ENCODE peak calls at places on chromosomes 6 and 20, in nine cellular contexts. One of them, this sample, is unnamed.

GRCh38 chr6:2674857-2675256 is 75.9 kb downstream of the MYLK4 start:
- DNase-seq in tibial artery: no peak
- DNase-seq in left ventricle myocardium inferior: no peak
- DNase-seq in naive thymus-derived CD4-positive, alpha-beta T cell: no peak
- DNase-seq in lower lobe of right lung: no peak
- DNase-seq in CD8-positive, alpha-beta T cell: no peak
- DNase-seq in tibial nerve: no peak
- DNase-seq in AG04449: no peak
- DNase-seq in left lung: no peak
- DNase-seq in this sample: no peak

GRCh38 chr6:39296745-39297640 is 17.2 kb downstream of the KCNK17 start:
- DNase-seq in CD8-positive, alpha-beta T cell: no peak
- DNase-seq in AG04449: no peak
- DNase-seq in tibial artery: peak
- DNase-seq in left lung: no peak
- DNase-seq in naive thymus-derived CD4-positive, alpha-beta T cell: no peak
- DNase-seq in tibial nerve: peak
- DNase-seq in left ventricle myocardium inferior: peak
- DNase-seq in lower lobe of right lung: no peak
- DNase-seq in this sample: no peak

GRCh38 chr6:105993769-105994521 is 92.2 kb upstream of the PRDM1 start:
- DNase-seq in left lung: peak
- DNase-seq in CD8-positive, alpha-beta T cell: no peak
- DNase-seq in naive thymus-derived CD4-positive, alpha-beta T cell: peak
- DNase-seq in AG04449: no peak
- DNase-seq in tibial nerve: no peak
- DNase-seq in tibial artery: peak
- DNase-seq in left ventricle myocardium inferior: peak
- DNase-seq in lower lobe of right lung: peak
- DNase-seq in this sample: no peak

GRCh38 chr20:5973971-5974370 is 23.5 kb downstream of the MCM8 start:
- DNase-seq in naive thymus-derived CD4-positive, alpha-beta T cell: no peak
- DNase-seq in tibial nerve: no peak
- DNase-seq in lower lobe of right lung: no peak
- DNase-seq in left ventricle myocardium inferior: no peak
- DNase-seq in CD8-positive, alpha-beta T cell: no peak
- DNase-seq in tibial artery: no peak
- DNase-seq in left lung: no peak
- DNase-seq in AG04449: no peak
- DNase-seq in this sample: no peak

GRCh38 chr6:85594197-85594930 is 706 bp upstream of the SNX14 start:
- DNase-seq in left ventricle myocardium inferior: no peak
- DNase-seq in naive thymus-derived CD4-positive, alpha-beta T cell: no peak
- DNase-seq in AG04449: no peak
- DNase-seq in left lung: no peak
- DNase-seq in CD8-positive, alpha-beta T cell: no peak
- DNase-seq in tibial artery: peak
- DNase-seq in tibial nerve: no peak
- DNase-seq in lower lobe of right lung: no peak
- DNase-seq in this sample: no peak

GRCh38 chr6:133187114-133187513 is 54.0 kb upstream of the EYA4 start:
- DNase-seq in tibial nerve: no peak
- DNase-seq in CD8-positive, alpha-beta T cell: no peak
- DNase-seq in left ventricle myocardium inferior: no peak
- DNase-seq in left lung: no peak
- DNase-seq in lower lobe of right lung: no peak
- DNase-seq in tibial artery: no peak
- DNase-seq in AG04449: no peak
- DNase-seq in naive thymus-derived CD4-positive, alpha-beta T cell: no peak
- DNase-seq in this sample: no peak

GRCh38 chr20:49854190-49854875 is 41.7 kb downstream of the SLC9A8 start:
- DNase-seq in AG04449: no peak
- DNase-seq in left ventricle myocardium inferior: no peak
- DNase-seq in tibial artery: no peak
- DNase-seq in left lung: no peak
- DNase-seq in lower lobe of right lung: no peak
- DNase-seq in tibial nerve: no peak
- DNase-seq in CD8-positive, alpha-beta T cell: no peak
- DNase-seq in naive thymus-derived CD4-positive, alpha-beta T cell: no peak
- DNase-seq in this sample: no peak

GRCh38 chr20:50110141-50111047 is 2.6 kb downstream of the UBE2V1 start:
- DNase-seq in tibial nerve: no peak
- DNase-seq in AG04449: no peak
- DNase-seq in CD8-positive, alpha-beta T cell: peak
- DNase-seq in left lung: no peak
- DNase-seq in lower lobe of right lung: no peak
- DNase-seq in naive thymus-derived CD4-positive, alpha-beta T cell: no peak
- DNase-seq in left ventricle myocardium inferior: no peak
- DNase-seq in tibial artery: no peak
- DNase-seq in this sample: no peak

GRCh38 chr20:33861458-33861857 is 50.3 kb downstream of the CHMP4B start:
- DNase-seq in left ventricle myocardium inferior: no peak
- DNase-seq in naive thymus-derived CD4-positive, alpha-beta T cell: no peak
- DNase-seq in left lung: no peak
- DNase-seq in tibial artery: no peak
- DNase-seq in AG04449: no peak
- DNase-seq in lower lobe of right lung: no peak
- DNase-seq in CD8-positive, alpha-beta T cell: no peak
- DNase-seq in tibial nerve: no peak
- DNase-seq in this sample: no peak

GRCh38 chr6:87945966-87946365 is 101.7 kb upstream of the SPACA1 start:
- DNase-seq in left lung: no peak
- DNase-seq in tibial artery: peak
- DNase-seq in left ventricle myocardium inferior: no peak
- DNase-seq in CD8-positive, alpha-beta T cell: no peak
- DNase-seq in lower lobe of right lung: no peak
- DNase-seq in tibial nerve: no peak
- DNase-seq in AG04449: no peak
- DNase-seq in naive thymus-derived CD4-positive, alpha-beta T cell: no peak
- DNase-seq in this sample: no peak

GRCh38 chr20:37385176-37385575 is 39.2 kb downstream of the SRC start:
- DNase-seq in tibial nerve: no peak
- DNase-seq in naive thymus-derived CD4-positive, alpha-beta T cell: no peak
- DNase-seq in tibial artery: no peak
- DNase-seq in CD8-positive, alpha-beta T cell: no peak
- DNase-seq in lower lobe of right lung: no peak
- DNase-seq in left ventricle myocardium inferior: no peak
- DNase-seq in left lung: peak
- DNase-seq in AG04449: no peak
- DNase-seq in this sample: no peak

GRCh38 chr6:38708483-38708882 is 5.5 kb upstream of the GLO1 start:
- DNase-seq in tibial artery: no peak
- DNase-seq in CD8-positive, alpha-beta T cell: no peak
- DNase-seq in naive thymus-derived CD4-positive, alpha-beta T cell: no peak
- DNase-seq in lower lobe of right lung: no peak
- DNase-seq in left lung: no peak
- DNase-seq in tibial nerve: no peak
- DNase-seq in AG04449: no peak
- DNase-seq in left ventricle myocardium inferior: no peak
- DNase-seq in this sample: no peak

GRCh38 chr6:10166031-10166430 is 248.8 kb downstream of the TFAP2A start:
- DNase-seq in CD8-positive, alpha-beta T cell: no peak
- DNase-seq in tibial artery: no peak
- DNase-seq in left ventricle myocardium inferior: no peak
- DNase-seq in AG04449: no peak
- DNase-seq in tibial nerve: no peak
- DNase-seq in lower lobe of right lung: no peak
- DNase-seq in naive thymus-derived CD4-positive, alpha-beta T cell: no peak
- DNase-seq in left lung: no peak
- DNase-seq in this sample: no peak

GRCh38 chr6:167056370-167056769 is 57.2 kb downstream of the CEP43 start:
- DNase-seq in CD8-positive, alpha-beta T cell: no peak
- DNase-seq in naive thymus-derived CD4-positive, alpha-beta T cell: no peak
- DNase-seq in lower lobe of right lung: no peak
- DNase-seq in left ventricle myocardium inferior: no peak
- DNase-seq in left lung: no peak
- DNase-seq in tibial artery: no peak
- DNase-seq in tibial nerve: no peak
- DNase-seq in AG04449: no peak
- DNase-seq in this sample: peak

DNA sequence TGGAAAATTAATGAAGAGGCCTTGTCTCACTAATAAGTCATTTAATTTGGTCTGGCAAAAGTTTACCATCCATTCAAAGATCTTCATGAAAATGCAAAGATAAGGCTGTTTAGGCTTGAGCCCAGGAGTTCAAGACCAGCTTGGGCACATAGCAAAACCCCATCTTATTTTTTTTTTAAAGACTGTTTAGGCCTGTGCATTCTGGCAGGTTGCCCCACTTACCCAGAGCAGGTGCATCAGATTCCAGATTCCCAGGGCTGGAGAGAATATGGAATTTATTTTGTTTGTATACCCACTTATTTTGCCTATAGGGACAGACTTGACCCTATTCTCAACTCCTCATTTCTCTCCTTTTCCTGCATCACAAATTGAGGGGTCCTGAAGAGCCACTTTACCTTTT is 5.7 kb downstream of the FOXO3 start:
- DNase-seq in tibial nerve: no peak
- DNase-seq in AG04449: no peak
- DNase-seq in left lung: no peak
- DNase-seq in naive thymus-derived CD4-positive, alpha-beta T cell: no peak
- DNase-seq in tibial artery: no peak
- DNase-seq in CD8-positive, alpha-beta T cell: no peak
- DNase-seq in lower lobe of right lung: no peak
- DNase-seq in left ventricle myocardium inferior: no peak
- DNase-seq in this sample: no peak
- H3K4me3 ChIP-seq in tibial nerve: no peak
- H3K4me3 ChIP-seq in AG04449: no peak
- H3K4me3 ChIP-seq in left lung: no peak
- H3K4me3 ChIP-seq in naive thymus-derived CD4-positive, alpha-beta T cell: no peak
- H3K4me3 ChIP-seq in tibial artery: no peak
- H3K4me3 ChIP-seq in CD8-positive, alpha-beta T cell: no peak
- H3K4me3 ChIP-seq in lower lobe of right lung: peak
- H3K4me3 ChIP-seq in left ventricle myocardium inferior: peak
- H3K4me3 ChIP-seq in this sample: no peak

GRCh38 chr6:108362455-108362854 is 67.6 kb downstream of the AFG1L start:
- DNase-seq in CD8-positive, alpha-beta T cell: no peak
- DNase-seq in lower lobe of right lung: no peak
- DNase-seq in tibial artery: no peak
- DNase-seq in AG04449: no peak
- DNase-seq in tibial nerve: no peak
- DNase-seq in left ventricle myocardium inferior: no peak
- DNase-seq in left lung: no peak
- DNase-seq in naive thymus-derived CD4-positive, alpha-beta T cell: no peak
- DNase-seq in this sample: no peak

GRCh38 chr6:108365488-108365887 is 70.6 kb downstream of the AFG1L start:
- DNase-seq in AG04449: no peak
- DNase-seq in left ventricle myocardium inferior: no peak
- DNase-seq in CD8-positive, alpha-beta T cell: no peak
- DNase-seq in lower lobe of right lung: no peak
- DNase-seq in naive thymus-derived CD4-positive, alpha-beta T cell: no peak
- DNase-seq in tibial nerve: no peak
- DNase-seq in left lung: no peak
- DNase-seq in tibial artery: no peak
- DNase-seq in this sample: no peak

GRCh38 chr6:108363113-108363512 is 68.3 kb downstream of the AFG1L start:
- DNase-seq in left ventricle myocardium inferior: no peak
- DNase-seq in left lung: no peak
- DNase-seq in naive thymus-derived CD4-positive, alpha-beta T cell: no peak
- DNase-seq in tibial nerve: no peak
- DNase-seq in AG04449: no peak
- DNase-seq in tibial artery: no peak
- DNase-seq in lower lobe of right lung: no peak
- DNase-seq in CD8-positive, alpha-beta T cell: no peak
- DNase-seq in this sample: no peak

GRCh38 chr6:108364470-108364869 is 69.6 kb downstream of the AFG1L start:
- DNase-seq in left lung: no peak
- DNase-seq in AG04449: no peak
- DNase-seq in tibial artery: no peak
- DNase-seq in CD8-positive, alpha-beta T cell: no peak
- DNase-seq in tibial nerve: no peak
- DNase-seq in naive thymus-derived CD4-positive, alpha-beta T cell: no peak
- DNase-seq in left ventricle myocardium inferior: no peak
- DNase-seq in lower lobe of right lung: no peak
- DNase-seq in this sample: no peak

GRCh38 chr6:108363756-108364356 is 69.0 kb downstream of the AFG1L start:
- DNase-seq in left ventricle myocardium inferior: no peak
- DNase-seq in tibial nerve: no peak
- DNase-seq in left lung: no peak
- DNase-seq in CD8-positive, alpha-beta T cell: no peak
- DNase-seq in naive thymus-derived CD4-positive, alpha-beta T cell: no peak
- DNase-seq in tibial artery: no peak
- DNase-seq in lower lobe of right lung: no peak
- DNase-seq in AG04449: no peak
- DNase-seq in this sample: no peak
- H3K4me3 ChIP-seq in left ventricle myocardium inferior: no peak
- H3K4me3 ChIP-seq in tibial nerve: no peak
- H3K4me3 ChIP-seq in left lung: no peak
- H3K4me3 ChIP-seq in CD8-positive, alpha-beta T cell: no peak
- H3K4me3 ChIP-seq in naive thymus-derived CD4-positive, alpha-beta T cell: no peak
- H3K4me3 ChIP-seq in tibial artery: no peak
- H3K4me3 ChIP-seq in lower lobe of right lung: no peak
- H3K4me3 ChIP-seq in AG04449: no peak
- H3K4me3 ChIP-seq in this sample: no peak

GRCh38 chr20:39292193-39292736 is 330.1 kb downstream of the DHX35 start:
- DNase-seq in tibial artery: no peak
- DNase-seq in naive thymus-derived CD4-positive, alpha-beta T cell: no peak
- DNase-seq in tibial nerve: no peak
- DNase-seq in CD8-positive, alpha-beta T cell: no peak
- DNase-seq in left ventricle myocardium inferior: no peak
- DNase-seq in left lung: no peak
- DNase-seq in lower lobe of right lung: no peak
- DNase-seq in AG04449: no peak
- DNase-seq in this sample: no peak
- H3K4me3 ChIP-seq in tibial artery: no peak
- H3K4me3 ChIP-seq in naive thymus-derived CD4-positive, alpha-beta T cell: no peak
- H3K4me3 ChIP-seq in tibial nerve: no peak
- H3K4me3 ChIP-seq in CD8-positive, alpha-beta T cell: no peak
- H3K4me3 ChIP-seq in left ventricle myocardium inferior: no peak
- H3K4me3 ChIP-seq in left lung: no peak
- H3K4me3 ChIP-seq in lower lobe of right lung: no peak
- H3K4me3 ChIP-seq in AG04449: no peak
- H3K4me3 ChIP-seq in this sample: no peak

DNA sequence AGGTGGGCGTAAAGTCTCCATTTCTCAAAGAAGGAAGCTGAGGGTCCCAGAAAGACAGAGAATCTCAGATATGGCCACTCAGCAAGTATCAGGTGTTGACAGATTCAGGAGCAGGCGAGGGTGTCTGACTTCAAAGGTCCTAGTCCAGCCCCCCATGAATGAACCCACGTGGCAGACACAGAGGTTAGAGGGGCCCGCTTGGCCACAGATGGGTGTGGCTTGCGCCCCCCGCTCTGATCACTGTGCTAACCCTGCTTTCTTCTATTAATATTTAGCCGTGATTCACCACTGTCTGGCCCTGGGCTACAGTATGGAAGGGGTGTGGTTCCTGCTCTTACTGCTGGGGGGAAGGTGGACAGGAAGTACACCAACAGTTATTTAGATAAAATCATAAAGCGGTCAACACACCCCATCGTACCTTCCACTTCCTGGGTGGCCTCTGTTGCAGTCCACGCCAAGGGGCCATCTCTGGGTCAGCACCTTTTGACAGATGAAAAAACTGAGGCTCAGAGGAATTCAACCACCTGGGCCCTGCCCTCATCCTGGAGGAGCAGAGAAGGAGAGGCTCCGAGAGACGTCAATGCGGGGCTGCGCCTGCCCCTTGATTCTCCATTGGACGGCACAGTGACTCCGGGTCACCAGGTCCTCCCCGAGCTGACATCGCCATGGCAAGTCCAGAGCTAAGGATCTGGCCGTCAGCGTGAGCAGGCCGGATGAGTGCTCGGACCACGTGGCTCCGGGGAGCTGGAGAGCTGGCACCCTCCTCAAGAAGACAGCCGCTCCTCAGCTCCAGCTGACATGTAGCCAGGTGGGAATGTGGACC is 206.3 kb downstream of the PREX1 start:
- DNase-seq in left lung: peak
- DNase-seq in tibial nerve: no peak
- DNase-seq in tibial artery: no peak
- DNase-seq in left ventricle myocardium inferior: no peak
- DNase-seq in naive thymus-derived CD4-positive, alpha-beta T cell: no peak
- DNase-seq in CD8-positive, alpha-beta T cell: no peak
- DNase-seq in AG04449: no peak
- DNase-seq in lower lobe of right lung: peak
- DNase-seq in this sample: no peak
- H3K4me3 ChIP-seq in left lung: no peak
- H3K4me3 ChIP-seq in tibial nerve: no peak
- H3K4me3 ChIP-seq in tibial artery: no peak
- H3K4me3 ChIP-seq in left ventricle myocardium inferior: peak
- H3K4me3 ChIP-seq in naive thymus-derived CD4-positive, alpha-beta T cell: no peak
- H3K4me3 ChIP-seq in CD8-positive, alpha-beta T cell: no peak
- H3K4me3 ChIP-seq in AG04449: no peak
- H3K4me3 ChIP-seq in lower lobe of right lung: no peak
- H3K4me3 ChIP-seq in this sample: no peak